ENCODE peak calls at places on chromosomes 3 and 15, in seven cellular contexts. H, P, T, K, E, V and D are unnamed samples.

GRCh38 chr3:179942560-179943075 is 94.1 kb downstream of the PEX5L start:
- DNase-seq in T (no peak), E (no peak), H (no peak), V (no peak), K (no peak), P (no peak), D (no peak)

GRCh38 chr3:18630295-18630694 is 205.2 kb upstream of the SATB1 start:
- DNase-seq in P (no peak), V (no peak), E (no peak), H (no peak), K (no peak), T (no peak), D (no peak)

GRCh38 chr3:21745971-21746370 is 5.0 kb downstream of the ZNF385D start:
- DNase-seq in P (no peak), K (no peak), E (no peak), H (no peak), T (no peak), V (no peak), D (no peak)

GRCh38 chr3:11651900-11652299 is 8.2 kb upstream of the VGLL4 start:
- DNase-seq in H (no peak), E (no peak), P (no peak), K (peak), V (no peak), T (no peak), D (no peak)

GRCh38 chr15:96237002-96237401 is 93.5 kb upstream of the NR2F2 start:
- DNase-seq in P (no peak), K (no peak), V (no peak), T (no peak), E (no peak), H (no peak), D (no peak)

GRCh38 chr3:101072299-101072698 is 79.1 kb upstream of the ABI3BP start:
- DNase-seq in P (no peak), H (no peak), K (no peak), E (no peak), V (no peak), T (no peak), D (no peak)

GRCh38 chr3:47239929-47240328 is 42.7 kb downstream of the KIF9 start:
- DNase-seq in T (no peak), P (no peak), H (no peak), K (no peak), V (no peak), E (no peak), D (peak)

GRCh38 chr15:69319384-69320375 is 21.0 kb downstream of the PAQR5 start:
- DNase-seq in H (no peak), K (no peak), P (no peak), E (no peak), V (no peak), T (no peak), D (no peak)

GRCh38 chr3:134799393-134799792 is 4.3 kb downstream of the EPHB1 start:
- DNase-seq in H (no peak), K (no peak), T (peak), V (no peak), E (no peak), P (no peak), D (peak)

GRCh38 chr15:65862682-65863081 is 6.6 kb upstream of the RAB11A start:
- DNase-seq in K (peak), H (no peak), P (peak), E (no peak), V (peak), T (no peak), D (peak)

GRCh38 chr3:197117107-197117506 is 87.5 kb upstream of the MELTF start:
- DNase-seq in T (no peak), P (no peak), H (no peak), V (no peak), E (no peak), K (no peak), D (no peak)

GRCh38 chr15:45704329-45705249 is 69.8 kb downstream of the SQOR start:
- DNase-seq in H (peak), P (no peak), T (no peak), K (no peak), E (no peak), V (peak), D (no peak)

GRCh38 chr15:62390793-62391543 is 225.9 kb upstream of the C2CD4B start:
- DNase-seq in E (no peak), P (no peak), V (peak), K (no peak), H (peak), T (no peak), D (peak)

GRCh38 chr15:67048281-67049279 is 16.8 kb upstream of the SMAD3 start:
- DNase-seq in K (no peak), E (no peak), P (peak), H (peak), V (no peak), T (peak), D (no peak)

GRCh38 chr3:99114565-99115291 is 213.2 kb upstream of the DCBLD2 start:
- DNase-seq in V (no peak), H (no peak), K (peak), E (no peak), P (no peak), T (no peak), D (no peak)

GRCh38 chr3:24492971-24493551 is 1.6 kb downstream of the THRB start:
- DNase-seq in E (no peak), V (no peak), T (no peak), H (no peak), P (no peak), K (no peak), D (no peak)

GRCh38 chr3:10935028-10935427 is 57.5 kb upstream of the SLC6A1 start:
- DNase-seq in P (peak), T (no peak), E (no peak), K (no peak), V (no peak), H (no peak), D (peak)

GRCh38 chr3:105904683-105905320 is 36.0 kb upstream of the CBLB start:
- DNase-seq in H (no peak), K (no peak), E (no peak), V (no peak), P (no peak), T (no peak), D (no peak)

GRCh38 chr3:168047936-168048335 is 47.8 kb downstream of the GOLIM4 start:
- DNase-seq in V (no peak), T (no peak), P (no peak), H (no peak), E (no peak), K (no peak), D (no peak)

GRCh38 chr3:154728285-154728684 is 298.3 kb upstream of the GPR149 start:
- DNase-seq in H (no peak), E (no peak), K (no peak), T (no peak), V (no peak), P (no peak), D (no peak)

GRCh38 chr3:139716908-139717485 is 39.2 kb upstream of the NMNAT3 start:
- DNase-seq in T (no peak), V (no peak), P (no peak), E (no peak), H (no peak), K (no peak), D (no peak)

GRCh38 chr3:10160346-10160745 is 4.4 kb upstream of the IRAK2 start:
- DNase-seq in V (no peak), H (no peak), P (no peak), K (no peak), T (no peak), E (no peak), D (no peak)

GRCh38 chr3:120637836-120638559 is 41.9 kb downstream of the NDUFB4 start:
- DNase-seq in V (no peak), K (no peak), T (no peak), H (no peak), P (no peak), E (no peak), D (no peak)

GRCh38 chr3:147360936-147361670 is 45.2 kb downstream of the ZIC4 start:
- DNase-seq in E (no peak), K (no peak), P (no peak), H (no peak), V (no peak), T (no peak), D (no peak)

GRCh38 chr3:62558549-62559112 is 185.3 kb upstream of the FEZF2 start:
- DNase-seq in E (peak), T (no peak), K (no peak), H (no peak), P (no peak), V (no peak), D (no peak)

GRCh38 chr3:55305714-55306485 is 181.2 kb downstream of the WNT5A start:
- DNase-seq in T (no peak), H (no peak), K (no peak), P (no peak), V (no peak), E (no peak), D (no peak)

GRCh38 chr3:17070560-17070959 is 185.8 kb downstream of the PLCL2 start:
- DNase-seq in T (no peak), V (no peak), K (no peak), E (peak), H (no peak), P (no peak), D (no peak)

GRCh38 chr3:23644741-23645140 is 161.0 kb upstream of the UBE2E1 start:
- DNase-seq in P (no peak), V (no peak), H (no peak), K (no peak), E (no peak), T (no peak), D (no peak)

GRCh38 chr15:100172356-100173024 is 169.3 kb downstream of the ADAMTS17 start:
- DNase-seq in V (no peak), H (no peak), T (no peak), E (no peak), P (no peak), K (no peak), D (no peak)

GRCh38 chr3:174125267-174125844 is 727.8 kb downstream of the NLGN1 start:
- DNase-seq in E (peak), H (no peak), T (peak), P (no peak), V (no peak), K (peak), D (no peak)

GRCh38 chr15:35557544-35557943 is 11.6 kb upstream of the DPH6 start:
- DNase-seq in K (peak), H (no peak), E (no peak), V (no peak), T (peak), P (no peak), D (no peak)